ENCODE peak calls at places on chromosome 16, in six cellular contexts. E, N, Q, X, O and A are unnamed samples.
A peak's percentile ranks its signal among the peaks of the same experiment; 100 is the strongest.

GRCh38 chr16:53752566-53752965 is 48.6 kb downstream of the FTO start:
- DNase-seq in E (no peak), O (no peak), X (no peak), N (no peak), Q (no peak), A (no peak)

GRCh38 chr16:50395763-50396710 is 27.2 kb upstream of the BRD7 start:
- DNase-seq in N (no peak), X (no peak), E (no peak), O (no peak), Q (peak; percentile 26), A (no peak)

GRCh38 chr16:81567987-81568748 is 123.6 kb downstream of the CMIP start:
- DNase-seq in X (no peak), E (no peak), N (no peak), Q (no peak), O (no peak), A (no peak)

GRCh38 chr16:8600144-8600856 is 10.0 kb upstream of the TMEM114 start:
- DNase-seq in N (no peak), Q (no peak), E (no peak), O (no peak), X (no peak), A (no peak)

GRCh38 chr16:50676684-50677225 is 4.4 kb downstream of the SNX20 start:
- DNase-seq in O (no peak), X (no peak), N (no peak), Q (no peak), E (no peak), A (no peak)

GRCh38 chr16:31487720-31488629 is 5.1 kb downstream of the SLC5A2 start:
- DNase-seq in O (no peak), N (peak; percentile 71), Q (peak; percentile 87), X (peak; percentile 91), E (no peak), A (peak; percentile 93)

GRCh38 chr16:1591306-1591705 is 20.6 kb downstream of the IFT140 start:
- DNase-seq in O (no peak), E (no peak), N (no peak), X (no peak), Q (no peak), A (no peak)

GRCh38 chr16:21324267-21324666 is 46.2 kb upstream of the CRYM start:
- DNase-seq in Q (no peak), X (no peak), O (no peak), E (no peak), N (no peak), A (no peak)

GRCh38 chr16:72427001-72427785 is 255.2 kb upstream of the PMFBP1 start:
- DNase-seq in O (no peak), X (no peak), E (no peak), Q (no peak), N (no peak), A (no peak)

GRCh38 chr16:83344014-83344413 is 463.8 kb upstream of the HSBP1 start:
- DNase-seq in Q (no peak), X (no peak), N (no peak), E (no peak), O (no peak), A (no peak)

GRCh38 chr16:31185339-31185738 is 5.4 kb downstream of the FUS start:
- DNase-seq in Q (no peak), O (no peak), N (no peak), X (no peak), E (no peak), A (no peak)

GRCh38 chr16:10367616-10368188 is 18.2 kb upstream of the ATF7IP2 start:
- DNase-seq in O (no peak), E (no peak), X (no peak), Q (no peak), N (no peak), A (no peak)

GRCh38 chr16:67181346-67181745 is 2.4 kb downstream of the MATCAP1 start:
- DNase-seq in O (no peak), E (no peak), Q (no peak), X (no peak), N (no peak), A (no peak)

GRCh38 chr16:71524566-71525553 is 1.4 kb upstream of the CHST4 start:
- DNase-seq in X (no peak), O (no peak), E (no peak), N (no peak), Q (no peak), A (no peak)

GRCh38 chr16:72311426-72311825 is 139.5 kb upstream of the PMFBP1 start:
- DNase-seq in X (no peak), E (no peak), Q (no peak), N (no peak), O (no peak), A (no peak)

GRCh38 chr16:80460004-80460403 is 80.8 kb upstream of the DYNLRB2 start:
- DNase-seq in N (no peak), E (no peak), O (no peak), Q (no peak), X (no peak), A (no peak)

GRCh38 chr16:1167276-1168107 is 14.6 kb downstream of the CACNA1H start:
- DNase-seq in X (no peak), O (no peak), N (no peak), E (no peak), Q (no peak), A (no peak)

GRCh38 chr16:85169333-85170065 is 57.2 kb upstream of the CIBAR2 start:
- DNase-seq in O (no peak), X (peak; percentile 70), N (no peak), Q (no peak), E (peak; percentile 55), A (peak; percentile 65)

GRCh38 chr16:64964126-64964540 is 157.7 kb downstream of the CDH11 start:
- DNase-seq in N (no peak), O (no peak), Q (no peak), X (no peak), E (no peak), A (no peak)

GRCh38 chr16:55041540-55042234 is 111.0 kb downstream of the IRX5 start:
- DNase-seq in X (no peak), Q (no peak), O (no peak), N (no peak), E (no peak), A (no peak)

GRCh38 chr16:73202176-73202729 is 154.3 kb upstream of the ZFHX3 start:
- DNase-seq in O (no peak), E (no peak), N (no peak), X (no peak), Q (no peak), A (no peak)

DNA sequence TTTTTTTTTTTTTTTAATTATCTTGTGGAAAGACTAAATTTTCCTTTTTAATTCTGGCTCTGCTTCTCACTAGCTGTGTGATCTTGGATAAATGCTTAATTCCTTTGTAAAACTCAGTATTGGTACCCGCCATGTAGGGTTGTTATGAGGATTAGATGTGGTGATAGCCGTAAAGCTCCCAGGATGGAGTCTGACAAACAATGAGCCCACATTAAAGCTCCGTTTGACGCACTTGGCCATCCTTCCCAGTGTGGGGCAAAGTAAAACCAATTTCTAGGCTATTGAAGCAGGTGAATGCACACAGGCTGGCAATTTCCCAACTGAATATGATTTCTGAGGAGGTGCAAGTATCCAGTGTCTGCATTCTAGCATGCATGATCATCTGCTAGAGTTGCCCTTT is 123.6 kb downstream of the MRTFB start:
- DNase-seq in E (no peak), X (no peak), Q (no peak), N (no peak), O (no peak), A (no peak)
- TF ChIP-seq TAF1 in E (no peak), X (no peak), Q (no peak), N (no peak), O (no peak), A (no peak)

DNA sequence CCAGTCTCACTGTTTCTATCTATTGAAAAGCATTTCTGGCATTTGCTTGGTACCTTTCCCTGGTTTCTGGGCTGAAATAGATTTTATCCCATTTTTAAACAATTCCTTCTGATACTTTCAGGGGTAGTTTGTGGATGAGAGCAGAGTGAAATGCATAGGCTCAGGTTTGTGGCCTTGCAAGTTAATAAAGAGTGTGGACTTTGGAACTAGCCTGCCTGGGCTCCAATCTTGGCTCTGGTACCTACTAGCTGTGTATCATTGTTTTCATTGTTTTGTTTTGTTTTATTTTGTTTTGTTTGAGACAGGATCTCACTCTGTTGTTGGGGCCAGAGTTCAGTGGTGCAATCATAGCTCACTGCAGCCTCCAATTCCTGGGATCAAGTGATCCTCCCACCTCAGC is 175.5 kb downstream of the PRKCB start:
- DNase-seq in N (no peak), Q (no peak), E (no peak), X (no peak), O (no peak), A (no peak)
- TF ChIP-seq TAF1 in N (no peak), Q (no peak), E (no peak), X (no peak), O (no peak), A (no peak)

GRCh38 chr16:89273741-89274472 is 56.4 kb downstream of the ZNF778 start:
- DNase-seq in O (no peak), Q (no peak), X (no peak), N (no peak), E (no peak), A (no peak)

GRCh38 chr16:89275284-89275584 is 57.7 kb downstream of the ZNF778 start:
- DNase-seq in O (no peak), E (no peak), Q (no peak), N (no peak), X (no peak), A (no peak)

GRCh38 chr16:89275837-89276720 is 58.6 kb downstream of the ZNF778 start:
- DNase-seq in N (no peak), E (no peak), O (no peak), X (no peak), Q (no peak), A (no peak)

GRCh38 chr16:89272631-89273030 is 55.1 kb downstream of the ZNF778 start:
- DNase-seq in E (no peak), Q (no peak), O (no peak), X (no peak), N (no peak), A (no peak)

GRCh38 chr16:89274561-89275283 is 57.2 kb downstream of the ZNF778 start:
- DNase-seq in Q (no peak), E (no peak), N (no peak), X (no peak), O (no peak), A (no peak)
- TF ChIP-seq TAF1 in Q (no peak), E (no peak), N (no peak), X (no peak), O (no peak), A (no peak)

GRCh38 chr16:2768403-2769089 is 8.5 kb downstream of the ELOB start:
- DNase-seq in N (no peak), X (no peak), O (no peak), E (peak; percentile 50), Q (no peak), A (no peak)

GRCh38 chr16:2769100-2769529 is 8.0 kb downstream of the ELOB start:
- DNase-seq in N (no peak), X (no peak), Q (no peak), O (no peak), E (no peak), A (no peak)

GRCh38 chr16:2770781-2771111 is 6.3 kb downstream of the ELOB start:
- DNase-seq in N (no peak), E (no peak), O (no peak), X (no peak), Q (no peak), A (no peak)

GRCh38 chr16:2770057-2770780 is 6.9 kb downstream of the ELOB start:
- DNase-seq in N (no peak), O (no peak), X (no peak), E (peak; percentile 51), Q (no peak), A (no peak)

DNA sequence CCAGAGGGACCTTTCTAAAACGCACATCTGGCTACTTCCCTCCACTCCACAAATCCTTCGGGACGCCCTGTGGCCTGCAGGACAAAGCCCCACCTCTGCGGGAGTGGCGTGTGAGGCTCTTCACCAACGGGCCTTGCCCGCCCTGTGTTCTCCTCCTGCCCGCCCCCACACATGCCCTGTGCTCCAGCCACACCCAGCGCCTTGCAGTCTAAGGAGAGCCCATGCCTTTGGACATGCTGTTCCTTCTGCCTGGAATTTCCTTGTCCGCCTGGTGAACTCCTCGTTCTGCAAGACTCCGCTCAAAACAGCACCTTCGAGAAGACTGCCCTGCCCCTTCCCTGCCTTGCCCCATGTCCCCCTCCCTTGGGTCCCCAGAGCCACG is 7.4 kb downstream of the ELOB start:
- DNase-seq in N (no peak), O (no peak), Q (no peak), E (no peak), X (no peak), A (no peak)
- TF ChIP-seq TAF1 in N (no peak), O (no peak), Q (no peak), E (no peak), X (no peak), A (no peak)